ENCODE peak calls at places on chromosomes 11 and 22, in seven cellular contexts. M, N, A, C, H, Q and D are unnamed samples.

GRCh38 chr11:111454561-111455192 is 57.5 kb downstream of the BTG4 start:
- DNase-seq in N (peak), M (peak), H (no peak), A (peak), C (peak), Q (peak), D (no peak)

GRCh38 chr22:50057868-50058311 is at the start of gene TTLL8:
- DNase-seq in A (no peak), Q (no peak), M (no peak), N (no peak), H (no peak), C (no peak), D (no peak)

GRCh38 chr11:794013-794765 is 3.9 kb downstream of the SLC25A22 start:
- DNase-seq in C (no peak), H (no peak), N (no peak), A (no peak), Q (no peak), M (no peak), D (peak)

GRCh38 chr22:47665151-47665550 is 902.7 kb downstream of the TBC1D22A start:
- DNase-seq in Q (no peak), H (no peak), M (no peak), C (no peak), N (no peak), A (no peak), D (no peak)

GRCh38 chr11:83671295-83671694 is 385.1 kb upstream of the CCDC90B start:
- DNase-seq in N (peak), M (no peak), A (no peak), H (no peak), Q (no peak), C (peak), D (no peak)

GRCh38 chr11:72844356-72844755 is 30.1 kb downstream of the ATG16L2 start:
- DNase-seq in C (no peak), N (no peak), M (no peak), H (no peak), Q (no peak), A (no peak), D (no peak)

GRCh38 chr11:8638300-8638699 is 44.2 kb downstream of the TRIM66 start:
- DNase-seq in Q (no peak), A (no peak), C (no peak), H (no peak), M (no peak), N (peak), D (no peak)

GRCh38 chr11:33227578-33228261 is 29.5 kb upstream of the HIPK3 start:
- DNase-seq in Q (no peak), A (no peak), C (no peak), N (peak), H (no peak), M (no peak), D (no peak)

GRCh38 chr11:32143378-32143777 is 52.5 kb downstream of the RCN1 start:
- DNase-seq in M (no peak), Q (no peak), C (no peak), N (no peak), H (no peak), A (no peak), D (no peak)

GRCh38 chr22:47411006-47411405 is 648.6 kb downstream of the TBC1D22A start:
- DNase-seq in C (no peak), N (no peak), A (no peak), M (no peak), Q (no peak), H (no peak), D (no peak)

GRCh38 chr22:46061124-46061410 is 84.1 kb upstream of the WNT7B start:
- DNase-seq in N (no peak), A (no peak), M (no peak), C (no peak), H (no peak), Q (no peak), D (no peak)

GRCh38 chr11:66365711-66366619 is 5.6 kb downstream of the SLC29A2 start:
- DNase-seq in Q (no peak), C (no peak), N (no peak), M (no peak), H (no peak), A (no peak), D (no peak)

GRCh38 chr11:65506770-65507485 is 8.1 kb downstream of the MALAT1 start:
- DNase-seq in M (peak), C (no peak), H (peak), A (peak), Q (peak), N (peak), D (peak)

GRCh38 chr22:35442471-35442870 is 42.5 kb downstream of the MCM5 start:
- DNase-seq in N (no peak), Q (no peak), M (no peak), C (no peak), A (no peak), H (no peak), D (no peak)

GRCh38 chr11:119316017-119316728 is 757 bp downstream of the MCAM start:
- DNase-seq in C (peak), H (no peak), A (peak), Q (peak), N (peak), M (no peak), D (peak)

GRCh38 chr11:46367244-46367915 is 14.1 kb upstream of the MDK start:
- DNase-seq in A (peak), C (peak), H (peak), N (peak), Q (peak), M (peak), D (peak)

GRCh38 chr22:44669725-44670027 is 32.3 kb upstream of the PRR5 start:
- DNase-seq in C (no peak), H (no peak), A (no peak), N (peak), Q (no peak), M (no peak), D (no peak)

GRCh38 chr11:13772223-13773046 is 104.0 kb downstream of the FAR1 start:
- DNase-seq in M (no peak), N (peak), C (peak), A (peak), H (no peak), Q (peak), D (peak)

GRCh38 chr22:40249286-40249685 is 71.6 kb downstream of the TNRC6B start:
- DNase-seq in M (no peak), H (no peak), Q (no peak), C (no peak), N (no peak), A (no peak), D (no peak)